ENCODE peak calls at places on chromosomes 2 and 18, in four cellular contexts. L is GM23248, Q is SK-N-SH, V is HCT116. D is an unnamed sample.

GRCh38 chr2:54669677-54670484 is 53.6 kb upstream of the EML6 start:
- DNase-seq in L (peak; percentile 81), Q (no peak), V (no peak), D (no peak)

GRCh38 chr2:240353944-240354343 is 81.5 kb upstream of the GPC1 start:
- DNase-seq in L (no peak), Q (peak; percentile 26), V (no peak), D (no peak)

GRCh38 chr2:203455209-203455608 is 79.9 kb downstream of the RAPH1 start:
- DNase-seq in L (no peak), Q (no peak), V (no peak), D (no peak)

GRCh38 chr18:3603460-3604259 is 153.7 kb downstream of the TGIF1 start:
- DNase-seq in L (peak; percentile 98), Q (no peak), V (peak; percentile 94), D (no peak)

GRCh38 chr2:118974103-118974911 is 32.3 kb downstream of the MARCO start:
- DNase-seq in L (peak; percentile 96), Q (no peak), V (no peak), D (no peak)

GRCh38 chr2:3536682-3537632 is 17.6 kb upstream of the ADI1 start:
- DNase-seq in L (peak; percentile 83), Q (peak; percentile 77), V (peak; percentile 26), D (no peak)

GRCh38 chr2:215590353-215590752 is 154.5 kb upstream of the FN1 start:
- DNase-seq in L (peak; percentile 63), Q (no peak), V (no peak), D (no peak)

GRCh38 chr2:239943991-239944441 is 81.1 kb downstream of the NDUFA10 start:
- DNase-seq in L (no peak), Q (no peak), V (no peak), D (no peak)

GRCh38 chr18:3388980-3389379 is 61.0 kb upstream of the TGIF1 start:
- DNase-seq in L (no peak), Q (no peak), V (no peak), D (no peak)

GRCh38 chr18:13320891-13321425 is 102.4 kb downstream of the LDLRAD4 start:
- DNase-seq in L (no peak), Q (no peak), V (no peak), D (no peak)

GRCh38 chr2:45826889-45827635 is 175.6 kb downstream of the PRKCE start:
- DNase-seq in L (peak; percentile 95), Q (no peak), V (no peak), D (no peak)

GRCh38 chr2:168138369-168138768 is 109.0 kb downstream of the STK39 start:
- DNase-seq in L (no peak), Q (no peak), V (no peak), D (no peak)

GRCh38 chr2:138275292-138275690 is 226.3 kb upstream of the SPOPL start:
- DNase-seq in L (no peak), Q (no peak), V (no peak), D (no peak)

GRCh38 chr2:174124171-174124570 is 124.2 kb downstream of the OLA1 start:
- DNase-seq in L (no peak), Q (no peak), V (no peak), D (no peak)

GRCh38 chr2:142965464-142965863 is 88.0 kb downstream of the KYNU start:
- DNase-seq in L (peak; percentile 65), Q (no peak), V (no peak), D (no peak)

GRCh38 chr18:48902856-48903601 is 47.7 kb downstream of the SMAD7 start:
- DNase-seq in L (peak; percentile 44), Q (no peak), V (no peak), D (no peak)

GRCh38 chr2:138536302-138536701 is 34.7 kb downstream of the SPOPL start:
- DNase-seq in L (peak; percentile 13), Q (no peak), V (no peak), D (no peak)

GRCh38 chr2:33276868-33277503 is 199.5 kb upstream of the RASGRP3 start:
- DNase-seq in L (no peak), Q (no peak), V (no peak), D (no peak)

GRCh38 chr18:35672897-35673296 is 91.4 kb downstream of the GALNT1 start:
- DNase-seq in L (peak; percentile 40), Q (no peak), V (no peak), D (no peak)

GRCh38 chr2:154686162-154686561 is 12.3 kb upstream of the KCNJ3 start:
- DNase-seq in L (no peak), Q (no peak), V (no peak), D (no peak)

GRCh38 chr2:127163922-127164321 is 56.2 kb downstream of the CYP27C1 start:
- DNase-seq in L (no peak), Q (no peak), V (no peak), D (no peak)

GRCh38 chr2:220811952-220812570 is 760.0 kb downstream of the EPHA4 start:
- DNase-seq in L (peak; percentile 65), Q (no peak), V (no peak), D (no peak)

GRCh38 chr18:71665131-71665530 is 879.0 kb downstream of the CBLN2 start:
- DNase-seq in L (no peak), Q (no peak), V (no peak), D (no peak)
- H3K9me3 ChIP-seq in L (no peaks in the 10 kb centered on the region), Q (no peaks in the 10 kb centered on the region), V (peaks cover 10% of the 10 kb centered on the region), D (no peaks in the 10 kb centered on the region)

DNA sequence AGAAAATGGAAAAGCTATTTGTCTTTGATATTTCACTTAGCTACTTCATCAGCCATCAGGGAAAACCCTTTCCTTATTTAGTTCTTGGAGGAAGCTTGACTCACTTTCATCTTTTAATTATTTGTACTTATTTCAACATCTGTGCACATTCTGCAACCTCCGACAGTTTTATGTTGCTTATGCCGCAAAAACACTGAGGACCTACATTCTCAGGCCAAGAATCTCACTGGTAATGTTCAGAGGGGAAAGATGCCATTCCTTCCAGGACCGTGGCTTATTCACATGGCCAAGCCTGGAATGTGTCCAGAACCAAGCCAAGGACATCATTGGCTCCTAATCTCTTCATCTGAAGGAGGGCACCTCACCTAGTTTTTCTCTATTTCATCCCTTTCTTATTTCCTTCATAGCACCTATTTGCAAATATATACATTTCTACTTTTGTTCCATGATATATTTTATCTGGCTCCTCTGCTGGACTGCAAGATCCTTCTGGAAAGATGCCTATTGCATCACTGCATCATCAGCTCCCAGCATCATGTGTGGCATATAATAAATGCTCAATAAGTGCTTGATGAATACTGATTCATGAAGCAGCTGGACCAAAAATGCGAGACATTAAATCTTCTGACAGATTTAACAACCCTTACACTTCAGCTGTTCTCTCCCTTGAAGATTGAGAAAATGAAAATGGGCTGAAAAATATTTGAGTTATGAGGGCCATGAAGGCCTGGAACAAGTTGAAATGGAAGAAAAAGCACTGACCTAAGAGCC is 377.1 kb downstream of the TNS1 start:
- DNase-seq in L (peak; percentile 72), Q (no peak), V (no peak), D (no peak)
- H3K27ac ChIP-seq in L (peak overlapping the region; percentile 23), Q (no peak overlapping the region), V (no peak overlapping the region), D (no peak overlapping the region)

GRCh38 chr2:114079366-114080004 is 189.6 kb downstream of the ACTR3 start:
- DNase-seq in L (no peak), Q (no peak), V (no peak), D (no peak)
- TF ChIP-seq EZH2phosphoT487 in L (no peak), Q (no peak), V (no peak), D (no peak)

DNA sequence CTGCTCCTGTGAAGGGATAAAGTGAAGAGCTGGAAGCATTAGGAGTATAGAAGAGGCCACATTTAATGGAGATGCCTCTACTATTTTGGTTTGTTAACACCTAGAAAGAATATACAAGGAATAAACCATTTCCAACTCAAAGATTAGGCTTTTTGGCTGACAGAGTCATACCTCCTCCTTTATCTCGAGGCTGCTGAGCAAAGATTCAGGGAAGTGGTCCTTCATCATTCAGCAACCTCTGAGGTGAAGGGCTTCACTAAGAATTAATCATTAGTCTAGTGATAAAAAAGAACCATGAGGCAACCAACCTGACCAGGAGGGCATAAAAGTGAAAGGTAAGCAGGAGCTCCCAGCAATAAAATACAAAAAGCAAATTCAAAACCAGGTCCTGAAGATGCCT is 25.8 kb downstream of the AAK1 start:
- DNase-seq in L (no peak), Q (no peak), V (no peak), D (no peak)
- H3K9me3 ChIP-seq in L (no peaks in the 10 kb centered on the region), Q (no peaks in the 10 kb centered on the region), V (no peaks in the 10 kb centered on the region), D (no peaks in the 10 kb centered on the region)

GRCh38 chr18:23587220-23587642 is 925 bp upstream of the NPC1 start:
- DNase-seq in L (no peak), Q (no peak), V (no peak), D (peak; percentile 25)
- H3K27ac ChIP-seq in L (peak overlapping the region; percentile 92), Q (peak overlapping the region; percentile 99), V (peak overlapping the region; percentile 1), D (peak overlapping the region; percentile 95)